ENCODE peak calls at places on chromosomes 6 and 20, in six cellular contexts. J is ascending aorta, P is brain microvascular endothelial cell, D is cardiac muscle cell, B is cardiac fibroblast, Q is endodermal cell. O is an unnamed sample.

GRCh38 chr6:33314515-33314942 is 651 bp upstream of the TAPBP start:
- DNase-seq in J (no peak), P (peak), D (peak), B (peak), Q (peak), O (peak)

GRCh38 chr20:50621068-50621467 is 70.3 kb downstream of the RIPOR3 start:
- DNase-seq in J (no peak), P (no peak), D (no peak), B (no peak), Q (no peak), O (no peak)

GRCh38 chr6:149723771-149724417 is 6.0 kb upstream of the LATS1 start:
- DNase-seq in J (no peak), P (peak), D (peak), B (peak), Q (no peak), O (peak)

GRCh38 chr6:27726620-27727023 is 185.6 kb downstream of the OR2B2 start:
- DNase-seq in J (no peak), P (peak), D (no peak), B (no peak), Q (peak), O (no peak)

GRCh38 chr6:38346291-38347079 is 293.2 kb downstream of the BTBD9 start:
- DNase-seq in J (no peak), P (peak), D (peak), B (peak), Q (peak), O (peak)

GRCh38 chr6:130968486-130968885 is 94.6 kb downstream of the EPB41L2 start:
- DNase-seq in J (no peak), P (no peak), D (no peak), B (no peak), Q (no peak), O (no peak)

GRCh38 chr6:29502597-29502996 is 14.8 kb upstream of the MAS1L start:
- DNase-seq in J (no peak), P (peak), D (no peak), B (no peak), Q (peak), O (no peak)

GRCh38 chr6:38450717-38451116 is 189.0 kb downstream of the BTBD9 start:
- DNase-seq in J (no peak), P (no peak), D (no peak), B (no peak), Q (no peak), O (no peak)

GRCh38 chr6:55469829-55470438 is 109.1 kb downstream of the HMGCLL1 start:
- DNase-seq in J (no peak), P (peak), D (peak), B (no peak), Q (no peak), O (peak)

DNA sequence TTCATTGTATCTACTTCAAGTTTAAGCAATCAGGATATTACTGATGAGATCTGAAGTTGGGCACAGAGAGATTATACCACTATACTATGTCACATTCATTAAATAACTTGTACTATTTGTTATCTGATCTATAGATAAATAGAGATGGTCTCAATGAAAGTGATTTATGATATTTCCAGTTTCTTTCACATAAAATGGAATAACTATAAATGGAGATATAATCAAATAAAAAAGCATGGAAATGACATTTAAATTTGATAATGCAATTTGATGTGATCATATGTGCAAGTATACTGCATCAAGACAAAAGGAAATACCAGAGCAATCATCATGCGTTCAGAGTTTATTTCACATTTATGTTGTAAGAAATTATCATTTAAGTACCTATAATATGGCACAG is 368.9 kb downstream of the PKHD1 start:
- DNase-seq in J (no peak), P (no peak), D (no peak), B (no peak), Q (no peak), O (no peak)
- H3K4me3 ChIP-seq in J (no peak), P (no peak), D (no peak), B (no peak), Q (no peak), O (no peak)

GRCh38 chr20:45796336-45797070 is 4.7 kb downstream of the DNTTIP1 start:
- DNase-seq in J (no peak), P (no peak), D (no peak), B (no peak), Q (no peak), O (no peak)
- TF ChIP-seq CTCF in J (no peak), P (no peak), D (no peak), B (no peak), Q (no peak), O (no peak)

GRCh38 chr6:45892196-45892595 is 123.5 kb downstream of the CLIC5 start:
- DNase-seq in J (no peak), P (no peak), D (no peak), B (no peak), Q (no peak), O (no peak)
- H3K4me3 ChIP-seq in J (no peak), P (no peak), D (no peak), B (no peak), Q (no peak), O (no peak)

GRCh38 chr6:12844284-12845223 is 128.0 kb downstream of the PHACTR1 start:
- DNase-seq in J (no peak), P (peak), D (peak), B (peak), Q (no peak), O (peak)
- TF ChIP-seq CTCF in J (no peak), P (peak), D (peak), B (peak), Q (peak), O (peak)

DNA sequence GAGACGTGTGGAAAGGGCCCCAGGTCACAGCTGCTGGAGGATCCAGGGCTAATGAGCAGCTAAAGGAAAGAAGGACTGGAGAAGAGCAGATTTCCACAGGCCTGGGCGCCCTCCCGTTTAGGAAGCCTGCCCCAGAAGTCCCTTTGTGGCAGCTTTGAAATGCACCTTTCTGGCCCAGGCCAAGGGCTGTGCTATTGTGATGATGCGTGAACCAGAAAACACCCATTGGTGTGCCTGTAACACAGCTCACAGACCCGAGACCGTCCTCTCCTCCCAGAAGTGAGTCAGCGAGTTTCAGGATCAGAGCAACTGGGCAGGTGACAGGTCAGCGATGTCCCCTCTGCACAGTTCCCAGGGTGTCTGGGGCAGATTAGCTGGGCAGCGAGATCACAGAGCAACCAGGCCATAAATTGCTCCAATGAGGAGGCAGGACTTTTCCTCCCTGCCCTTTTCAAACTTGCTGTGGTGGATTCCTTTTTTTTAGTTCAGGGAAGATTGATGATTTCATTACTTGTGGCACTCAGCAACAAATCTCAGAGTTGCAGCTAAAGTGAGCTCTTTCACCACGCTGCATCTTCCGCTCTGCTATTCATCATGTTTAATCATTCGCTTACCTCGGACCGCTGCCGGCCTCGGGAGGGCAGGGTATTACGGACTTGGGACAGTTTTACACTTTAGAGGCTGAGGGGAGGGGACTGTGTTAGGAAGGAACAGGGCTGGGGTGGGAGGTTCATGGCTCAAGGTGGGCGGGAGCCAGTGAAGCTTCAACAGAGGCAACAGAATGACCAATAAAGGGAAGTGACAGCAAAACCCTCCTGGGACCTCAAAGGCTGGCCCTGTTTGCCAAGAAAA is 72.1 kb upstream of the SULF2 start:
- DNase-seq in J (no peak), P (no peak), D (peak), B (peak), Q (peak), O (no peak)
- H3K4me3 ChIP-seq in J (peak), P (no peak), D (no peak), B (no peak), Q (no peak), O (no peak)

DNA sequence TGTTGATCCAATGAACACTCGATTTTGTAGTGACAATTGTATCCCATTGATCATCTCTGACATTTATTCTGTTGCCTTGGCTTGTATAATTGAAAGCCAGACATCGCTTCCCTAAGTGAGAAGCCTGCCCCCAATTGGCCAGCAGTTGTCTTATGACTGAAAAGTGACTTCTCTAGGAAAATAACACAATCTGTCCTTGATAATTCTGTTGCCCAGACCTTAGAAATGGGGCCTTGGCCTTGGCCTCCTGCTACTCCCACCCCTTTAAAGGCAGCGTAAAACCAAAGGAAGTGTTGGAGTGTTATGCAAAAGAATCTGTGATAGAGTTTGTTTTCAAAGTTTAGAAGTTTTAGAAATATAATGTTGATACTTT is 39.8 kb downstream of the TXLNB start:
- DNase-seq in J (no peak), P (no peak), D (no peak), B (no peak), Q (no peak), O (no peak)
- TF ChIP-seq CTCF in J (no peak), P (no peak), D (no peak), B (no peak), Q (no peak), O (no peak)

DNA sequence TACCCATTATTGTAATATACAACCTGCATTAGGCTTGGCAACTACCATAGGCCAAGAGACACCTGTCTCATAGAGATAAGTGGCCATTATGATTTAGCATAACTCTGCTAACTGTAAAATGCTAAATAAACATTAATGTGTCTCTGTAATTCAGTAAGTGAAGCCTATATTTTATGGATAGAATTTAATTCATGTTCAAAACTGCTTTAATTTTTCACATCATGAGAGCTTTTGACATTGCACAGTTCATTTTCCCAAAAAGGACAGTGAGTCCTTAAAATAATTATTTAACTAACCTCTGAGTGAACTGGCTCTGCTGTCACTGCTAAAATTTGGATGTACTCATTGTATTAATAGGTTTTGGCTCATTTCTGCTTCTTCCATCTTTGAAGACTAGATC is 41.4 kb upstream of the TMX4 start:
- DNase-seq in J (no peak), P (no peak), D (no peak), B (no peak), Q (no peak), O (no peak)
- H3K4me3 ChIP-seq in J (no peak), P (no peak), D (no peak), B (no peak), Q (no peak), O (no peak)

DNA sequence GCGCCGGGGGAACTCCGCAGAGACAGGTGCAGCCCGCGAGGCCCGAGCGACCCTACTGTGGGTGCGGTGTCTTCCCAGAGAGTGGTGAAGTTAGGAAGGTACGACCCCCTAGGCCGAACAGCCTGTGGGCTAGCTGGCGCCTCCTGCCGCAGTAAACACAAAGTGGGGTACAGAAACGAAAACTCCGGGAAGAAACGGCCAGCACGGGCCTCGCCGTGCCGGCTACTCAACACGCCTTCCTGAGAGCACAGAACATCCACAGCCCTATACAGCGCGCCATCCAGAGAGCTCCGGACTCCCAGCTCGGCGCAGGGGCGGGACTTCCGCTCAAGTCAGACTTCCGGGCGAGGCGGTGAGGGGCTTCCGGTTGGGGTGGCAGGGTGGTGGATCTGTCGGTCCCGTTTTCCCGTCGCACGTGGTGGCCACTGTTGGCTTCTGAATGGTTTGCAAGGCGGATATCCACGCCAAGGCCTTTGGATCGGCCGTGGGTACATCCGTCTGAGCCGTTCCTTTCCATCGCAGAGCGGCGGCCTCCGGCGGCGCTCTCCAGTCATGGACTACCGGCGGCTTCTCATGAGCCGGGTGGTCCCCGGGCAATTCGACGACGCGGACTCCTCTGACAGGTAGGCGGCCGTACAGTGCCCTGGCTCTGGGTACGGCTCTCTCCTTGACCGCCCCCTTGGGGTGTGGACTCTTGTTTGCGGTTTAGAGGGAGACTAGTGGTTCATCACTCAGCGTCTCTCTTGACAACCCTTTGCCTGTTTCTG is at the start of the genes CAGE1 and RIOK1:
- DNase-seq in J (peak), P (peak), D (peak), B (peak), Q (peak), O (peak)
- TF ChIP-seq CTCF in J (no peak), P (peak), D (peak), B (no peak), Q (peak), O (no peak)

GRCh38 chr6:167827062-167827587 is 414 bp downstream of the AFDN start:
- DNase-seq in J (no peak), P (no peak), D (peak), B (no peak), Q (peak), O (no peak)
- H3K4me3 ChIP-seq in J (peak), P (peak), D (peak), B (peak), Q (no peak), O (peak)

DNA sequence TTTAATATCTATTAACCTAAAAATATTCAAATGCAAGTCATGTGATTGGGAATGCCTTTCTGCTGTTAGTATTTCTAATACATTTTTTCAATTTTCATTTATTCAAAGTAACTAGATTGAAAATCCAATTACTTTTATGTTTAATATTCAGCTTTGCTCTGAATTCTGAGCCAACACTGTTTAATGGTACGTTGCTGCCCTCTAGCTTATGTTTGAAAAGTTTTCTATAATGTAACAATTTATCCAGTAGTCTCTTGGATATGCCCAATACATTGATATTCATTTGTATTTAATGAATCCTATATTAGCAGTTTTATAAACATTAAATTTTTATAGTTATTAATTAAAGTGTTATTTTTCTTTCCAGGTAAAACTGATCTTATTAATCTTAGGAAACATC is 47.4 kb downstream of the LGSN start:
- DNase-seq in J (no peak), P (no peak), D (peak), B (peak), Q (no peak), O (peak)
- TF ChIP-seq CTCF in J (no peak), P (no peak), D (no peak), B (peak), Q (peak), O (no peak)

O was measured in foreskin fibroblast.